ENCODE peak calls at places on chromosomes 5 and 9, in six cellular contexts. One of them, this sample, is unnamed.

GRCh38 chr9:133473743-133474142 is 5.2 kb downstream of the SLC2A6 start:
- DNase-seq in cardiac fibroblast: no peak
- DNase-seq in astrocyte of the spinal cord: no peak
- DNase-seq in heart right ventricle: no peak
- DNase-seq in HCT116: no peak
- DNase-seq in psoas muscle: no peak
- DNase-seq in this sample: no peak

GRCh38 chr9:111039203-111039907 is 1.1 kb upstream of the LPAR1 start:
- DNase-seq in cardiac fibroblast: no peak
- DNase-seq in astrocyte of the spinal cord: no peak
- DNase-seq in heart right ventricle: no peak
- DNase-seq in HCT116: peak
- DNase-seq in psoas muscle: peak
- DNase-seq in this sample: no peak

GRCh38 chr5:3226171-3226570 is 369.5 kb upstream of the IRX1 start:
- DNase-seq in cardiac fibroblast: no peak
- DNase-seq in astrocyte of the spinal cord: no peak
- DNase-seq in heart right ventricle: no peak
- DNase-seq in HCT116: no peak
- DNase-seq in psoas muscle: no peak
- DNase-seq in this sample: no peak

GRCh38 chr9:33458444-33458843 is 11.1 kb upstream of the AQP3 start:
- DNase-seq in cardiac fibroblast: no peak
- DNase-seq in astrocyte of the spinal cord: no peak
- DNase-seq in heart right ventricle: no peak
- DNase-seq in HCT116: peak
- DNase-seq in psoas muscle: no peak
- DNase-seq in this sample: peak

GRCh38 chr9:104961238-104961637 is 33.3 kb upstream of the ABCA1 start:
- DNase-seq in cardiac fibroblast: peak
- DNase-seq in astrocyte of the spinal cord: peak
- DNase-seq in heart right ventricle: no peak
- DNase-seq in HCT116: no peak
- DNase-seq in psoas muscle: no peak
- DNase-seq in this sample: peak

GRCh38 chr5:145028626-145029025 is 806.5 kb downstream of the PRELID2 start:
- DNase-seq in cardiac fibroblast: no peak
- DNase-seq in astrocyte of the spinal cord: no peak
- DNase-seq in heart right ventricle: no peak
- DNase-seq in HCT116: no peak
- DNase-seq in psoas muscle: no peak
- DNase-seq in this sample: no peak

GRCh38 chr5:174337276-174338203 is 292.0 kb downstream of the NSG2 start:
- DNase-seq in cardiac fibroblast: no peak
- DNase-seq in astrocyte of the spinal cord: no peak
- DNase-seq in heart right ventricle: no peak
- DNase-seq in HCT116: no peak
- DNase-seq in psoas muscle: no peak
- DNase-seq in this sample: no peak

GRCh38 chr5:54360089-54360488 is 49.7 kb upstream of the ARL15 start:
- DNase-seq in cardiac fibroblast: peak
- DNase-seq in astrocyte of the spinal cord: peak
- DNase-seq in heart right ventricle: no peak
- DNase-seq in HCT116: no peak
- DNase-seq in psoas muscle: no peak
- DNase-seq in this sample: peak

GRCh38 chr9:126822278-126822677 is 17.4 kb downstream of the ZBTB43 start:
- DNase-seq in cardiac fibroblast: no peak
- DNase-seq in astrocyte of the spinal cord: no peak
- DNase-seq in heart right ventricle: no peak
- DNase-seq in HCT116: no peak
- DNase-seq in psoas muscle: no peak
- DNase-seq in this sample: no peak

GRCh38 chr9:129624168-129624759 is 1.7 kb upstream of the NTMT1 start:
- DNase-seq in cardiac fibroblast: peak
- DNase-seq in astrocyte of the spinal cord: peak
- DNase-seq in heart right ventricle: peak
- DNase-seq in HCT116: peak
- DNase-seq in psoas muscle: no peak
- DNase-seq in this sample: no peak

GRCh38 chr5:74766348-74766886 is 500 bp downstream of the GFM2 start:
- DNase-seq in cardiac fibroblast: peak
- DNase-seq in astrocyte of the spinal cord: peak
- DNase-seq in heart right ventricle: no peak
- DNase-seq in HCT116: peak
- DNase-seq in psoas muscle: no peak
- DNase-seq in this sample: peak

GRCh38 chr9:5714501-5715401 is 85.8 kb downstream of the RIC1 start:
- DNase-seq in cardiac fibroblast: peak
- DNase-seq in astrocyte of the spinal cord: peak
- DNase-seq in heart right ventricle: no peak
- DNase-seq in HCT116: peak
- DNase-seq in psoas muscle: no peak
- DNase-seq in this sample: no peak
- TF ChIP-seq CTCF in cardiac fibroblast: peak
- TF ChIP-seq CTCF in astrocyte of the spinal cord: peak
- TF ChIP-seq CTCF in heart right ventricle: no peak
- TF ChIP-seq CTCF in HCT116: peak
- TF ChIP-seq CTCF in psoas muscle: peak
- TF ChIP-seq CTCF in this sample: peak

DNA sequence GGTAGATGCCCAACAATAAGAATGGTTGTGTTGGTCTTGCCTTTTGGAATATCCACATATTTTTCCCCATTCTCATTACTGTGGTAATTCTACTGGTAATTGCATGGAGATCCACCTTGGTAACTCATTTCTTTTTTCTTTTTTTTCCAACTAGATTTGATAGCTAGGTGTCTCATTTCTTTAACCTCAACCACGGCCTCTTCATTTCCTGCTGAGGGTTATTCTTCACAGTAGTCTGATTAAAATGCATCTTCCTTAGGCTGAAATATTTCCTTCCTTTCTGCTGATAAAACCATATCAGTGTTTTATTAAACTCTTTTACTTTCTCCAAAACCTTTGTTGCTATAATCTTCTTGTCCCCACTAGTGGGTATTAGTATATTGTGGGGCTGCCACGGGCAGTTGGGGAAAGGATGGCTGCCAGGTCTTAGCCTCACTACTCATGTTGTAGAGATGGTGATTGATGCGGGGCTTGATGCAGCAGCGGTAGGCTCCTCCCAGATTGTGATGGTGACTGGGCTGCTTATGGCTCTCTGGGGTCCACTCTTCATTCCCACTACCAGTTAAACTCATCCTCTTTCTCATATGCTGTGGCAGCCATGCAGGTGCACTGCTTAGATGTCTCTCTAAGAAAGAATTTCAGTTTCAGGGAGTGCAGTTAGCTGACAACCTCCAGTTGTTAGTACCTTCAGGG is 35.9 kb downstream of the KIF2A start:
- DNase-seq in cardiac fibroblast: no peak
- DNase-seq in astrocyte of the spinal cord: no peak
- DNase-seq in heart right ventricle: no peak
- DNase-seq in HCT116: no peak
- DNase-seq in psoas muscle: no peak
- DNase-seq in this sample: no peak
- H3K4me3 ChIP-seq in cardiac fibroblast: no peak
- H3K4me3 ChIP-seq in astrocyte of the spinal cord: no peak
- H3K4me3 ChIP-seq in heart right ventricle: no peak
- H3K4me3 ChIP-seq in HCT116: no peak
- H3K4me3 ChIP-seq in psoas muscle: no peak
- H3K4me3 ChIP-seq in this sample: no peak

GRCh38 chr5:35345222-35345621 is 114.9 kb upstream of the PRLR start:
- DNase-seq in cardiac fibroblast: peak
- DNase-seq in astrocyte of the spinal cord: no peak
- DNase-seq in heart right ventricle: no peak
- DNase-seq in HCT116: no peak
- DNase-seq in psoas muscle: no peak
- DNase-seq in this sample: no peak
- TF ChIP-seq CTCF in cardiac fibroblast: no peak
- TF ChIP-seq CTCF in astrocyte of the spinal cord: no peak
- TF ChIP-seq CTCF in heart right ventricle: no peak
- TF ChIP-seq CTCF in HCT116: no peak
- TF ChIP-seq CTCF in psoas muscle: no peak
- TF ChIP-seq CTCF in this sample: no peak

DNA sequence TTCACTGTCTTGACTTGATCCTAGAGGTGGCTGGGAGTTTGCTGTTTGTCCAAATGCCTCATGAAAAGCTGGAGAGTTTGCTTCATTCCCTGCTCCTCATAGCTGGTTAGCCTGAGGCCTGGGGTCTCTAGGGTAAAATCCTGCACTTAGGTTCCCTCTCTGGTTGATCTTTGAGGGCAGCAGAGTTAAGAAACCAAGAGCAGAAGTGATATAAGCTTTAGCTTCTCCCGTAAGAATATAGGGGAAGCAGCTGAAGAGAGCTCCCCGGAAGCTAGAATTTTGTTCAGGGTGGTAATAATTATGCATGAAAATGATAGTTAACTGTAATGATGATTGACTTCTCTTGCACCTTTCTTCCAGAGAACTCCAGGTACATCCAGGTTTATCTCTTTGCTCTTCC is 1.4 kb downstream of the FAM53C start:
- DNase-seq in cardiac fibroblast: no peak
- DNase-seq in astrocyte of the spinal cord: no peak
- DNase-seq in heart right ventricle: no peak
- DNase-seq in HCT116: no peak
- DNase-seq in psoas muscle: no peak
- DNase-seq in this sample: no peak
- H3K4me3 ChIP-seq in cardiac fibroblast: peak
- H3K4me3 ChIP-seq in astrocyte of the spinal cord: peak
- H3K4me3 ChIP-seq in heart right ventricle: peak
- H3K4me3 ChIP-seq in HCT116: peak
- H3K4me3 ChIP-seq in psoas muscle: peak
- H3K4me3 ChIP-seq in this sample: peak

DNA sequence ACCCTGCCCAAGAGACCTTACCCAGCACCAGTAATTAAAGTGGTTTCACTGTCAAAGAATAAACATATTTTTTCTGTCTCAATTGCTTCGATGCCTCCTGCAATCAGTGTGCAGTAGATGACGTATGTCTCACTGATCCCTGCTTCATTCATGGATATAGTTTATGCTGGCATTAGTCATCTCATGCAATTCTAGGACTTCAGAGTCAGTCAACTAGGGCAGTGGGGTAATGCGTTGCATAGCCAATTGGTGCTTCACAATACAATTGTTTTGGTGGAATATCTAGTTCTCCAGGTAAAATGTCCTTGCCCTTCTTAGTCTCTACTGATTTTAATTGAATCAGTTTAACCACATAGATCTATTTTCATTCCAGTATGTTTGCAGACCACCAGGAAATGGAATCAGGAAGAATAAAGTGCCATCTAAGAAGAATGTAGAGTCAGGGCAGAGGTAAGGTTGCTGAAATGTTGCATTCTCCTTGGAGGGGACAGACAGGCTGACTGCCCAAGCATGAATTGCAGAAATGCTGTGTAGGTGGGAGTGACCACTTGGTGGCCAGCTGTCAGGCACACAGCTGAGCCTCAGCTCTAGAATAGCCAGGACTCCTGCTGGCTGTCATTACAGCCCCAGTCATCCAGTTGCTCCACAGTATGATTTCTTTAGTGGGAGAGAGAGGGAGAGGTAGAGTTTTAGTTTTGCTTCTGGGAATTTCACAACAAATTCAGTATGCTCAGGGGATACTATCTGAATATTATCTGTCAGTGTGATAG is 73.5 kb upstream of the MEGF10 start:
- DNase-seq in cardiac fibroblast: no peak
- DNase-seq in astrocyte of the spinal cord: no peak
- DNase-seq in heart right ventricle: no peak
- DNase-seq in HCT116: no peak
- DNase-seq in psoas muscle: no peak
- DNase-seq in this sample: no peak
- TF ChIP-seq CTCF in cardiac fibroblast: no peak
- TF ChIP-seq CTCF in astrocyte of the spinal cord: no peak
- TF ChIP-seq CTCF in heart right ventricle: no peak
- TF ChIP-seq CTCF in HCT116: no peak
- TF ChIP-seq CTCF in psoas muscle: no peak
- TF ChIP-seq CTCF in this sample: peak

GRCh38 chr5:96958977-96959376 is 23.1 kb downstream of the LNPEP start:
- DNase-seq in cardiac fibroblast: no peak
- DNase-seq in astrocyte of the spinal cord: no peak
- DNase-seq in heart right ventricle: no peak
- DNase-seq in HCT116: no peak
- DNase-seq in psoas muscle: no peak
- DNase-seq in this sample: no peak
- H3K4me3 ChIP-seq in cardiac fibroblast: no peak
- H3K4me3 ChIP-seq in astrocyte of the spinal cord: no peak
- H3K4me3 ChIP-seq in heart right ventricle: no peak
- H3K4me3 ChIP-seq in HCT116: no peak
- H3K4me3 ChIP-seq in psoas muscle: no peak
- H3K4me3 ChIP-seq in this sample: no peak

DNA sequence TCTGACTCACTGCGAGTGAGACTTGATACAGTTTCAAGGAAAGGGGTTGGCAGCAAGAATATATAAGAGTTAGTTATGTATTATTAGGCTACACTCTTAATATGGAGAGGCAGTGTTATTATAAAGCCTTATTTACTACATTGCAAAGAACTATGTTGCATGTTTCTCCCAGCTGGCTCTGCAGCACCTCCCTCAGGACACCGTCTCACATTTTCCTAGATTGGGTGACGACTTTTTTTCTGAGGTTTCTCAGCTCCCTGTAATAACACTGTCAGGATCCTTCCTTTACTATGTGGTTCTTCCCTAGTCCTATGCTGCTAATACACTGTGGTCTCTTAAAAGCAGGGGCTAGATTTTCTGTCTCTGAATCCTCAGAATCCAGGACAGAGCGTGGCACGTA is 153.7 kb downstream of the INSYN2B start:
- DNase-seq in cardiac fibroblast: peak
- DNase-seq in astrocyte of the spinal cord: no peak
- DNase-seq in heart right ventricle: no peak
- DNase-seq in HCT116: no peak
- DNase-seq in psoas muscle: no peak
- DNase-seq in this sample: no peak
- TF ChIP-seq CTCF in cardiac fibroblast: peak
- TF ChIP-seq CTCF in astrocyte of the spinal cord: peak
- TF ChIP-seq CTCF in heart right ventricle: no peak
- TF ChIP-seq CTCF in HCT116: no peak
- TF ChIP-seq CTCF in psoas muscle: no peak
- TF ChIP-seq CTCF in this sample: peak

This sample was measured in retinal pigment epithelial cell.